ENCODE peak calls at places on chromosomes 11 and 22, in four cellular contexts. F is IMR-90, L is K562, Q is A549. I is an unnamed sample.
A peak's percentile ranks its signal among the peaks of the same experiment; 100 is the strongest.

GRCh38 chr11:13183094-13183825 is 94.3 kb upstream of the BMAL1 start:
- DNase-seq in F (peak; percentile 54), L (peak; percentile 31), Q (peak; percentile 48), I (no peak)

GRCh38 chr11:40292636-40293585 is 1166.5 kb downstream of the LRRC4C start:
- DNase-seq in F (no peak), L (no peak), Q (peak; percentile 1), I (no peak)

GRCh38 chr11:9455722-9456121 is 5.1 kb upstream of the ZNF143 start:
- DNase-seq in F (no peak), L (no peak), Q (no peak), I (no peak)

GRCh38 chr22:17719911-17720310 is 54.4 kb downstream of the BID start:
- DNase-seq in F (no peak), L (no peak), Q (no peak), I (no peak)

GRCh38 chr11:4063348-4063747 is 31.3 kb upstream of the RRM1 start:
- DNase-seq in F (peak; percentile 38), L (no peak), Q (no peak), I (no peak)

GRCh38 chr11:107293677-107294344 is 163.8 kb downstream of the CWF19L2 start:
- DNase-seq in F (no peak), L (no peak), Q (no peak), I (no peak)

GRCh38 chr11:76252625-76253024 is 46.3 kb upstream of the WNT11 start:
- DNase-seq in F (no peak), L (no peak), Q (no peak), I (no peak)

GRCh38 chr22:27337676-27338075 is 463.9 kb downstream of the MN1 start:
- DNase-seq in F (no peak), L (no peak), Q (no peak), I (no peak)

GRCh38 chr11:2808850-2809847 is 76.4 kb downstream of the CDKN1C start:
- DNase-seq in F (no peak), L (no peak), Q (no peak), I (no peak)

GRCh38 chr22:49046546-49047305 is 780.9 kb downstream of the BRD1 start:
- DNase-seq in F (no peak), L (peak; percentile 47), Q (peak; percentile 50), I (no peak)

GRCh38 chr22:27203276-27203660 is 545.9 kb downstream of the MIAT start:
- DNase-seq in F (no peak), L (no peak), Q (no peak), I (no peak)

GRCh38 chr11:47659273-47659672 is 16.9 kb upstream of the MTCH2 start:
- DNase-seq in F (peak; percentile 26), L (no peak), Q (no peak), I (no peak)

GRCh38 chr11:15911377-15912044 is 444.8 kb downstream of the SOX6 start:
- DNase-seq in F (peak; percentile 74), L (no peak), Q (no peak), I (no peak)

GRCh38 chr11:117011541-117011908 is 86.7 kb downstream of the SIK3 start:
- DNase-seq in F (no peak), L (no peak), Q (no peak), I (no peak)

GRCh38 chr22:50271011-50271394 is 823 bp upstream of the MAPK11 start:
- DNase-seq in F (no peak), L (no peak), Q (no peak), I (no peak)

GRCh38 chr22:50269573-50270301 is 443 bp downstream of the MAPK11 start:
- DNase-seq in F (peak; percentile 31), L (peak; percentile 70), Q (no peak), I (no peak)

GRCh38 chr22:50270302-50271010 is at the start of gene MAPK11:
- DNase-seq in F (peak; percentile 61), L (peak; percentile 79), Q (no peak), I (no peak)

GRCh38 chr22:50272103-50272782 is 2.1 kb upstream of the MAPK11 start:
- DNase-seq in F (peak; percentile 13), L (no peak), Q (no peak), I (no peak)

GRCh38 chr22:50271519-50271970 is 1.4 kb upstream of the MAPK11 start:
- DNase-seq in F (peak; percentile 38), L (peak; percentile 84), Q (no peak), I (no peak)
- TF ChIP-seq ELK1 in F (no peak), L (no peak), Q (no peak), I (no peak)

DNA sequence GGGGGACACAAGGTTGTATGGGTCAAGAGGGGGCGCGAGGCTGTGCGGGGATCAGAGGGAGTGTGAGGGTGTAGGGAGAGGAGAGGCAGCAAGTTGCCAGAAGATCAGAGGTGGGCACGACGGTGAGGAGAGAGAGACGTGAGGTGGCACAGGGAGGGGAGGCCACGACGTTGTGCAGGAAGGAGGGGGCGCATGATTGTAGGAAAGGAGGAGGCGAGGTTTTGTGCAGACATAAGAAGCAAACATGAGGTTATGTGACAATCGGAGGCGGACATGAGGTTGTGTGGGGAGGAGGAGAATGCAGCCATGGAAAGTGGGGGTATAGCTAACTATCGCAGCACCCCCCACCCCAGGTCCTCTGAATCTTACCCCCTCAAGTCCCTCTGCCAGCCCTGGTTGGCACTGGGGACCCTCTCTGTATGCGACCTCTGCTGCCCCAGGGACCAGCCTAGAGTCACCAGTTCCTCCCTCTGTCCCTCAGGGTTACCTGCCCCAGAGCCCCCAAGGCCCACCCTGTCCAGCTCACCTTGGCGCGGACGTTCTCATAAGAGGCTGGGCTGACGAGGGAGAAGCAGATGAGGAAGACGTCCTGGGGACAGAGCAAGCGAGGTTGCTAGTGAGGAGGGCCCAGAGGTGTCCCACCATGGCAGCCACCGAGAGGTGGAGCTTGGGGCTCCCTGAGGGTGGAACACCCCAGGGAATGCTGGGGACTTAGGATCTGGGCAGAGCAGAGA is 12.5 kb downstream of the RAC2 start:
- DNase-seq in F (no peak), L (no peak), Q (no peak), I (no peak)
- TF ChIP-seq ELK1 in F (no peak), L (no peak), Q (no peak), I (no peak)

GRCh38 chr11:126901783-126902182 is 98.8 kb downstream of the KIRREL3 start:
- DNase-seq in F (no peak), L (no peak), Q (no peak), I (no peak)

GRCh38 chr11:126896025-126896424 is 104.5 kb downstream of the KIRREL3 start:
- DNase-seq in F (no peak), L (no peak), Q (no peak), I (no peak)

GRCh38 chr11:126900349-126900748 is 100.2 kb downstream of the KIRREL3 start:
- DNase-seq in F (no peak), L (no peak), Q (no peak), I (no peak)

GRCh38 chr11:126893796-126894195 is 106.8 kb downstream of the KIRREL3 start:
- DNase-seq in F (no peak), L (no peak), Q (no peak), I (no peak)

GRCh38 chr11:126898802-126899201 is 101.8 kb downstream of the KIRREL3 start:
- DNase-seq in F (no peak), L (no peak), Q (no peak), I (no peak)
- TF ChIP-seq ELK1 in F (no peak), L (no peak), Q (no peak), I (no peak)

GRCh38 chr11:61042961-61043540 is 59.2 kb upstream of the CD5 start:
- DNase-seq in F (no peak), L (no peak), Q (no peak), I (peak; percentile 61)
- TF ChIP-seq ELK1 in F (no peak), L (no peak), Q (no peak), I (no peak)

DNA sequence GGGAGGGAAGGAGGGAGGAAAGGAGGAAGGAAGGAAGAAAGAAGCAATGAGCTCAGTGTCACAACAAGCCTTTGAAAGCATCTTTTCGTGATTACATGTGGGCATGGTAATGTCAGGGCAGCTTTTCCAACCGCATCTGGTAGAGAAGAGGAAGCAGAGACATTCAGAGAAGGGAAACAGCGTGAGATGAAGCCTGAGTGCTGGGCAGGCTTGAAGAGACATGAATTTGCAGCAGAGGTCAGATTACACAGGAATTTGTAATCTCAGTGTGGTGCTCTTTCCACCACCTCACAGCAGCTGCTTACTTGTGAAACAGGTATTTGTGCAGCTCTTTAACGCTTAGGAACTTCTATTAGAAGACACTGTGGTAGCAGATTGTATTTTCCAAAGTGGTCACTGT is 289.5 kb upstream of the C11orf87 start:
- DNase-seq in F (no peak), L (no peak), Q (no peak), I (no peak)
- TF ChIP-seq ELK1 in F (no peak), L (no peak), Q (no peak), I (no peak)

DNA sequence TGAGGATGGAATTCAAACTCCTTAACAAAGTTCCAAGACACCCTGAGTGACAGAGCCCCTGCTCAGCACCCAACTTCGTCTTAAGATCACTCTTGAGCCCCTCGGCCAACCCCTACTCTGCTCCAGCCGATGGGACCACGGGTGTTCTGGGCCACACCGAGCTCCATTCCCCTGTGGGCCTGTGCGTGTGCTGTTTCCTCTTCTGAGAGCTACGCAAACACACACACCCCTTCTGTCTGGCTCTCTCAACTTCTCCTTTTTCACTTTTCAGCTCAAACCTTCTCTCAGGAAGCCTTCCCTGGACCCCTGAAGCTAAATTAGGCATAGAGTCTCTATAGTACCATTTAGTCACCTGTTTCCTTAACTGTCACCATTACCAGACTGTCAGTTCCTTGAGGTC is 37.5 kb upstream of the NNMT start:
- DNase-seq in F (no peak), L (no peak), Q (no peak), I (no peak)
- TF ChIP-seq ELK1 in F (no peak), L (no peak), Q (no peak), I (no peak)

DNA sequence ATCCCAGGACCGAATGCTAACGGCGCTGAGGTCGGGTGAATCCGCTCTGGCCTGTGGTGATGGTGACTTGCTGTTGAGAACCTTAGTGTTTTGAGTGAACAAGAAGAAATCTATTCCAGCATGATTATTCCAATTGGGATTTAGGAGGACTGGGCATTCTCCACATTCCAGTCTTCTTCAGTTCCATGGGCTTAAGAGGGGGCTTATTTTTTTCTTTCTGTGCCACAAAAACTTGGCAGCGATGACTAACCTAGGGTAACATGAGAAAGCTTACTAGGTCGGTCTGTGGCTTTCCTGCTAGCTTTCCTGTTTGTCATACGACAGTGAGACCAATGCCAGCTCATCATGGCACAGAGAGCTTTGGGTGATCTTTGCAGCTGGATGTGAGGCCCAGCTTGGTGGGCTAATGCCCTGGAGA is 62.9 kb upstream of the ATXN10 start:
- DNase-seq in F (peak; percentile 86), L (no peak), Q (no peak), I (no peak)
- TF ChIP-seq ELK1 in F (no peak), L (no peak), Q (no peak), I (no peak)

DNA sequence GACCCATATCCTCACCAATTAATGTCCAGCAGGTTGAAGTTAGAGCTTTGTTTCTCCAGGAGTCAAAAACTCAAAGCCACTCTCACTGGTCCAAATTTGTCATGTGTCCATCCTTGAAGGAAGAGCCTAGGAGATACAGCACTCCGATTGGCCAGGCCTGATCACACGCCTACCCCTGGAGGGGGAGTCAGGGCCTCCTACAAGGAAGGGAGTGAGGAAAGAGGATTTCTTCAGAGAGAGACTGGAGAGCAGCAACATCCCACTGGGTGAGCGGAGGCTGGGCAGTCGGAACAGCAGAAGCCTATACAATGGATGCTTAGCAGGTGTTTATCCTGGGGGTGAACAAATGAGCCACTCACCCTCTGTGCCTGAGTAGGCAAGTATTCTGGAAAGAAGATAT is 113.9 kb downstream of the TRIM29 start:
- DNase-seq in F (no peak), L (no peak), Q (no peak), I (no peak)
- TF ChIP-seq ELK1 in F (no peak), L (no peak), Q (no peak), I (no peak)

I was measured in GM12878.